ENCODE peak calls at places on chromosomes 6 and 20, in six cellular contexts. One of them, this sample, is unnamed. For H3K4me1, the result is how much of the 10 kb centered on the place peaks cover.

GRCh38 chr6:54188832-54189231 is 77.6 kb downstream of the MLIP start:
- DNase-seq in left ventricle myocardium inferior: no peak
- DNase-seq in lung: no peak
- DNase-seq in osteoblast: no peak
- DNase-seq in psoas muscle: no peak
- DNase-seq in stomach: no peak
- DNase-seq in this sample: no peak

GRCh38 chr6:46781478-46782378 is 11.5 kb upstream of the MEP1A start:
- DNase-seq in lung: peak
- DNase-seq in stomach: peak
- DNase-seq in psoas muscle: no peak
- DNase-seq in left ventricle myocardium inferior: no peak
- DNase-seq in osteoblast: peak
- DNase-seq in this sample: no peak

GRCh38 chr6:107600936-107601335 is 111.0 kb downstream of the SOBP start:
- DNase-seq in stomach: peak
- DNase-seq in left ventricle myocardium inferior: no peak
- DNase-seq in osteoblast: no peak
- DNase-seq in lung: peak
- DNase-seq in psoas muscle: peak
- DNase-seq in this sample: no peak

GRCh38 chr6:105179244-105180065 is at the start of gene POPDC3:
- DNase-seq in osteoblast: peak
- DNase-seq in stomach: peak
- DNase-seq in left ventricle myocardium inferior: no peak
- DNase-seq in lung: no peak
- DNase-seq in psoas muscle: peak
- DNase-seq in this sample: no peak

GRCh38 chr20:11454966-11455799 is 462.5 kb upstream of the BTBD3 start:
- DNase-seq in lung: no peak
- DNase-seq in osteoblast: no peak
- DNase-seq in psoas muscle: no peak
- DNase-seq in left ventricle myocardium inferior: no peak
- DNase-seq in stomach: no peak
- DNase-seq in this sample: no peak

GRCh38 chr6:53829698-53830221 is 35.0 kb downstream of the LRRC1 start:
- DNase-seq in stomach: no peak
- DNase-seq in psoas muscle: no peak
- DNase-seq in left ventricle myocardium inferior: no peak
- DNase-seq in osteoblast: peak
- DNase-seq in lung: no peak
- DNase-seq in this sample: no peak

GRCh38 chr6:49556429-49556837 is 6.0 kb downstream of the C6orf141 start:
- DNase-seq in osteoblast: peak
- DNase-seq in stomach: no peak
- DNase-seq in psoas muscle: no peak
- DNase-seq in lung: peak
- DNase-seq in left ventricle myocardium inferior: no peak
- DNase-seq in this sample: no peak

GRCh38 chr20:16011061-16011460 is 562.2 kb downstream of the KIF16B start:
- DNase-seq in stomach: no peak
- DNase-seq in lung: no peak
- DNase-seq in psoas muscle: no peak
- DNase-seq in osteoblast: no peak
- DNase-seq in left ventricle myocardium inferior: no peak
- DNase-seq in this sample: no peak

GRCh38 chr6:131172237-131172636 is 37.0 kb downstream of the AKAP7 start:
- DNase-seq in stomach: no peak
- DNase-seq in lung: no peak
- DNase-seq in left ventricle myocardium inferior: no peak
- DNase-seq in psoas muscle: no peak
- DNase-seq in osteoblast: no peak
- DNase-seq in this sample: no peak

GRCh38 chr20:63234693-63235398 is 859 bp upstream of the BIRC7 start:
- DNase-seq in psoas muscle: no peak
- DNase-seq in left ventricle myocardium inferior: no peak
- DNase-seq in osteoblast: peak
- DNase-seq in stomach: peak
- DNase-seq in lung: no peak
- DNase-seq in this sample: no peak

DNA sequence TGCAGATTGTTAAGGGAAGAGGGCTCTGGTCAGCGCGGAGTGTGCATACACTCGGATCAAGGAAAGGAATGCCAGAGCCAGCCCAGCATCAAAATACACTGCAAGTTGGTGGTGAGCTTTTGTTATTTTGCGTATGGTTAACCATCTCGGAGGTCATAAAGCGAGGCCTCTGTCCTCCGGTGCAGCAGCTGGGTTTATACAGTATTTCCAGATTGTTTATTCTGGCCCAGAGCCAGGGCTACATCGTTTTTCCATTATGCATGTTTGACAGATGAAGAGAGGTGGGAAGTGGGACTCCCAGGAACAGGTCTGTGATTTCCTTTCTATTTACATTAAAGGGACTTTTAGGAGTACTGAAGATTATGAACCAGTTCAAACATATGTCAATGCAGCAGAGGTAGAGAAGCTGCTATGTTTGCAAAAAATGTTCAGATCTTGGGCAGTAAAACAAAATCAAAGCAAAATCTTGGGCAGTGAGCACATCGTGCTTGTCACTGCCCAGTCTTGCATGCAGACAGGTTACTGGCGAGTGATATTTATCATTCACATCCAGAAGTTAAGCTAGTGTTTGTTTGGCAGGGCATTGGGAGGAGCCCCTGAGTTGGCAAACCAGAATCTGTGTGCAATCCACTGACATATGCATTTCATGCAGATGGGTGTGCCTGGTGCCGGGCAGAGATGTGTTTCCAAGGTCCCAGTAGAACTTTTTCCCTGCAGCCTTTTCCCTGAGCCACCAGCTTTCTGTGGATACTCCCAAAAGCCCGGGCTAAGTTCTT is 256.3 kb upstream of the TAB2 start:
- DNase-seq in psoas muscle: no peak
- DNase-seq in stomach: peak
- DNase-seq in left ventricle myocardium inferior: no peak
- DNase-seq in lung: no peak
- DNase-seq in osteoblast: no peak
- DNase-seq in this sample: no peak
- H3K4me1 ChIP-seq in psoas muscle: under half
- H3K4me1 ChIP-seq in stomach: under half
- H3K4me1 ChIP-seq in left ventricle myocardium inferior: half or more
- H3K4me1 ChIP-seq in lung: under half
- H3K4me1 ChIP-seq in osteoblast: under half
- H3K4me1 ChIP-seq in this sample: under half

GRCh38 chr6:89080281-89081128 is at the start of gene PNRC1:
- DNase-seq in left ventricle myocardium inferior: peak
- DNase-seq in stomach: peak
- DNase-seq in osteoblast: peak
- DNase-seq in psoas muscle: peak
- DNase-seq in lung: peak
- DNase-seq in this sample: peak
- TF ChIP-seq CTCF in left ventricle myocardium inferior: no peak
- TF ChIP-seq CTCF in stomach: no peak
- TF ChIP-seq CTCF in osteoblast: no peak
- TF ChIP-seq CTCF in psoas muscle: no peak
- TF ChIP-seq CTCF in lung: no peak
- TF ChIP-seq CTCF in this sample: no peak

GRCh38 chr6:24906314-24906713 is 29.4 kb downstream of the RIPOR2 start:
- DNase-seq in osteoblast: no peak
- DNase-seq in psoas muscle: no peak
- DNase-seq in lung: no peak
- DNase-seq in left ventricle myocardium inferior: no peak
- DNase-seq in stomach: no peak
- DNase-seq in this sample: no peak

GRCh38 chr6:24903681-24904080 is 32.1 kb downstream of the RIPOR2 start:
- DNase-seq in lung: no peak
- DNase-seq in psoas muscle: no peak
- DNase-seq in left ventricle myocardium inferior: no peak
- DNase-seq in stomach: no peak
- DNase-seq in osteoblast: no peak
- DNase-seq in this sample: no peak

GRCh38 chr6:24907959-24908358 is 27.8 kb downstream of the RIPOR2 start:
- DNase-seq in lung: no peak
- DNase-seq in psoas muscle: no peak
- DNase-seq in left ventricle myocardium inferior: no peak
- DNase-seq in osteoblast: no peak
- DNase-seq in stomach: no peak
- DNase-seq in this sample: no peak

GRCh38 chr6:24902782-24903181 is 33.0 kb downstream of the RIPOR2 start:
- DNase-seq in stomach: no peak
- DNase-seq in psoas muscle: no peak
- DNase-seq in lung: no peak
- DNase-seq in osteoblast: peak
- DNase-seq in left ventricle myocardium inferior: no peak
- DNase-seq in this sample: no peak

GRCh38 chr6:24905485-24905884 is 30.3 kb downstream of the RIPOR2 start:
- DNase-seq in psoas muscle: no peak
- DNase-seq in osteoblast: no peak
- DNase-seq in left ventricle myocardium inferior: no peak
- DNase-seq in lung: no peak
- DNase-seq in stomach: no peak
- DNase-seq in this sample: no peak
- H3K4me1 ChIP-seq in psoas muscle: half or more
- H3K4me1 ChIP-seq in osteoblast: under half
- H3K4me1 ChIP-seq in left ventricle myocardium inferior: under half
- H3K4me1 ChIP-seq in lung: under half
- H3K4me1 ChIP-seq in stomach: under half
- H3K4me1 ChIP-seq in this sample: half or more

DNA sequence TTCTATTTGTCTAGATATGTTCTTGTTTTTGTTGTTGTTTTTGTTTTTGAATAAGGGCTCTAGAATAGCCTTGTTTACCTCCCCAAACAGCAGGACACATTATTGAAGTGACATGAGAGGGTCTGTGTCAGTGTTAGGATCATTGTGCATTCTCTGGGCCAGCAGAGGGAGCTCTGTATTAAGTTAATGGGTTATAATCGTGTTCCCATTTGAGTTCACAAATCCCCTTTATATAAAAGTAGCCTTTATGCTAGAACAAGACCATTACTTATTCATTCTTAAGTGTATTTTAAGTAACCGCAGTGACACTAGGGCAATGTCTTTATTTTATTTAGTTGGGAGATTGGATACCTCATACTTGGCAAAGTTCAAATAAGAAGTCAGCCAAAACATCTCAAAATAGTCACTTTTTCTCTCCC is 44.8 kb downstream of the STK4 start:
- DNase-seq in left ventricle myocardium inferior: peak
- DNase-seq in psoas muscle: no peak
- DNase-seq in stomach: peak
- DNase-seq in lung: peak
- DNase-seq in osteoblast: peak
- DNase-seq in this sample: no peak
- TF ChIP-seq CTCF in left ventricle myocardium inferior: peak
- TF ChIP-seq CTCF in psoas muscle: peak
- TF ChIP-seq CTCF in stomach: no peak
- TF ChIP-seq CTCF in lung: peak
- TF ChIP-seq CTCF in osteoblast: peak
- TF ChIP-seq CTCF in this sample: peak

GRCh38 chr20:3674995-3675900 is 6.6 kb downstream of the ADAM33 start:
- DNase-seq in osteoblast: peak
- DNase-seq in stomach: no peak
- DNase-seq in left ventricle myocardium inferior: no peak
- DNase-seq in lung: no peak
- DNase-seq in psoas muscle: no peak
- DNase-seq in this sample: no peak
- H3K4me1 ChIP-seq in osteoblast: under half
- H3K4me1 ChIP-seq in stomach: under half
- H3K4me1 ChIP-seq in left ventricle myocardium inferior: under half
- H3K4me1 ChIP-seq in lung: under half
- H3K4me1 ChIP-seq in psoas muscle: under half
- H3K4me1 ChIP-seq in this sample: under half

DNA sequence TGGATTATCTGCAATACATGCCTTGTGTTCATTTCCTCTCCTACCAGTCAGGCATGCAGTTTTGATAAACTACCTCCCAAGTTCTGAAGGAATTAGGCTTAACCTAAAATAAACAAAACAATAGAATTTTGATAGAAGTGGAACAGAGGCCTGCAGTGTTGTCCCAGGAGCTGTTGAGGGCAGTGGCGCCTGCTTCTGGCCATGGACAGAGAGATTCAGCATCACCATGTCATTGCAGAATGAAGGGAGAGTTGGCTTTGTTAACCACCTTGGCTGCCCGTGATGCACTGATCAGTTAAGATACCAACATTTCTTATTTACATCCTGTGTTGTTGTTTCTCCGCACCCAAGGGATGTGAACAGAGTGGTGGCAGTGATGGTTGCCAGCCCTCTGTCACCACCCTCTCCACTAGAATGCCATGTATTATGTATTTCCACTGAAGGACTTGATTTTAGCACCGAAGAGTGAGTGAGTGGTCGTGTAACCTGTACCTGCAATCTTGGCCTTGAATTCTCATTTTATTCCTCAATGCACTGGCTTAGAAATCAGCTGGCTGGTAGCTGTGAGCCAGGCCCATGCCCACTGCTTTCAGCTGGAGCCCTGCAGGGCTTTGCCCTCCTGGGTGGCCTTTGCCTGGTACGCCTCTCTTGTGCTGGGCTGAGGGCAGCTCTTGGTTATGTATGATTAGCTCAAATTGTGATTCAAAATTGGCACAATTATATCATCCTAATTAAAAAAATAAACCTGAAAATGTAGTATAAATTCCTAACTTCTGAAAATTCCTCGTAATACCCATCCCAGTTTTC is 56.5 kb downstream of the SHLD1 start:
- DNase-seq in left ventricle myocardium inferior: no peak
- DNase-seq in stomach: no peak
- DNase-seq in lung: no peak
- DNase-seq in psoas muscle: no peak
- DNase-seq in osteoblast: no peak
- DNase-seq in this sample: no peak
- TF ChIP-seq CTCF in left ventricle myocardium inferior: peak
- TF ChIP-seq CTCF in stomach: no peak
- TF ChIP-seq CTCF in lung: no peak
- TF ChIP-seq CTCF in psoas muscle: no peak
- TF ChIP-seq CTCF in osteoblast: peak
- TF ChIP-seq CTCF in this sample: no peak

GRCh38 chr6:168194732-168195565 is 115.9 kb upstream of the FRMD1 start:
- DNase-seq in left ventricle myocardium inferior: no peak
- DNase-seq in stomach: peak
- DNase-seq in osteoblast: no peak
- DNase-seq in lung: no peak
- DNase-seq in psoas muscle: no peak
- DNase-seq in this sample: peak

GRCh38 chr6:168196385-168196860 is 117.4 kb upstream of the FRMD1 start:
- DNase-seq in osteoblast: no peak
- DNase-seq in left ventricle myocardium inferior: no peak
- DNase-seq in stomach: peak
- DNase-seq in lung: peak
- DNase-seq in psoas muscle: no peak
- DNase-seq in this sample: peak

GRCh38 chr6:168193816-168194701 is 115.0 kb upstream of the FRMD1 start:
- DNase-seq in osteoblast: no peak
- DNase-seq in stomach: peak
- DNase-seq in left ventricle myocardium inferior: no peak
- DNase-seq in lung: no peak
- DNase-seq in psoas muscle: no peak
- DNase-seq in this sample: no peak

GRCh38 chr6:168196881-168197635 is 118.0 kb upstream of the FRMD1 start:
- DNase-seq in stomach: peak
- DNase-seq in osteoblast: no peak
- DNase-seq in psoas muscle: no peak
- DNase-seq in lung: no peak
- DNase-seq in left ventricle myocardium inferior: no peak
- DNase-seq in this sample: peak

GRCh38 chr6:168195712-168196111 is 116.7 kb upstream of the FRMD1 start:
- DNase-seq in psoas muscle: no peak
- DNase-seq in lung: no peak
- DNase-seq in osteoblast: no peak
- DNase-seq in left ventricle myocardium inferior: no peak
- DNase-seq in stomach: peak
- DNase-seq in this sample: peak
- H3K4me1 ChIP-seq in psoas muscle: under half
- H3K4me1 ChIP-seq in lung: under half
- H3K4me1 ChIP-seq in osteoblast: under half
- H3K4me1 ChIP-seq in left ventricle myocardium inferior: under half
- H3K4me1 ChIP-seq in stomach: under half
- H3K4me1 ChIP-seq in this sample: under half

This sample was measured in vagina.